ENCODE peak calls at places on chromosomes 7 and 10, in seven cellular contexts. Z is iPS-NIHi11; W is H9; J is iris pigment epithelial cell; F is activated gamma-delta T cell treated with anti-CD3 and anti-CD28 coated beads, Interleukin-2, amount 50 U/mL, for 16 hours; T is GM04504; H is right cardiac atrium. A is an unnamed sample.

GRCh38 chr10:22437620-22438588 is 92.6 kb downstream of the SPAG6 start:
- DNase-seq in W (no peak), J (peak), F (peak), T (no peak), Z (no peak), H (no peak), A (no peak)

GRCh38 chr10:14571866-14572507 is 202.7 kb downstream of the FAM107B start:
- DNase-seq in H (no peak), J (peak), Z (no peak), T (no peak), F (no peak), W (peak), A (no peak)

GRCh38 chr7:93442478-93443224 is 131.9 kb downstream of the CALCR start:
- DNase-seq in J (peak), W (peak), H (no peak), Z (peak), F (peak), T (peak), A (no peak)

GRCh38 chr10:7408494-7409044 is 2.3 kb downstream of the SFMBT2 start:
- DNase-seq in T (no peak), Z (peak), W (peak), H (peak), J (no peak), F (no peak), A (no peak)

GRCh38 chr7:2109936-2110585 is 122.7 kb downstream of the MAD1L1 start:
- DNase-seq in F (no peak), T (peak), H (no peak), W (no peak), J (peak), Z (no peak), A (peak)

GRCh38 chr10:77949167-77949566 is 22.6 kb upstream of the DLG5 start:
- DNase-seq in H (no peak), Z (peak), W (peak), T (no peak), J (peak), F (no peak), A (no peak)

GRCh38 chr7:43763183-43763582 is 4.7 kb downstream of the BLVRA start:
- DNase-seq in F (no peak), Z (peak), W (peak), T (no peak), J (no peak), H (no peak), A (no peak)

GRCh38 chr7:23467731-23468720 is 2.3 kb downstream of the IGF2BP3 start:
- DNase-seq in H (no peak), T (no peak), W (peak), F (no peak), J (peak), Z (no peak), A (no peak)

GRCh38 chr7:125383324-125383723 is 453.7 kb upstream of the POT1 start:
- DNase-seq in W (no peak), Z (peak), H (no peak), F (no peak), J (no peak), T (no peak), A (no peak)

GRCh38 chr7:73865738-73866445 is 4.9 kb downstream of the TMEM270 start:
- DNase-seq in W (peak), J (peak), H (peak), Z (peak), T (peak), F (no peak), A (no peak)

GRCh38 chr7:17090751-17091150 is 207.7 kb upstream of the AHR start:
- DNase-seq in W (no peak), T (peak), H (no peak), F (no peak), J (peak), Z (no peak), A (peak)

GRCh38 chr7:100626530-100627237 is 14.3 kb downstream of the MOSPD3 start:
- DNase-seq in Z (peak), T (no peak), H (peak), W (peak), J (peak), F (peak), A (peak)

GRCh38 chr10:71948496-71949067 is 15.6 kb upstream of the CHST3 start:
- DNase-seq in F (no peak), J (no peak), H (no peak), Z (no peak), W (no peak), T (no peak), A (no peak)

GRCh38 chr7:17099083-17099973 is 199.1 kb upstream of the AHR start:
- DNase-seq in Z (no peak), H (no peak), F (no peak), J (peak), W (no peak), T (no peak), A (no peak)

GRCh38 chr10:70578371-70578947 is 24.1 kb downstream of the PRF1 start:
- DNase-seq in J (peak), Z (no peak), W (no peak), T (no peak), F (peak), H (no peak), A (no peak)

GRCh38 chr10:111076682-111077661 is at the start of gene ADRA2A:
- DNase-seq in Z (peak), T (peak), J (peak), F (no peak), W (peak), H (peak), A (peak)

GRCh38 chr7:22433710-22434460 is 66.1 kb downstream of the STEAP1B start:
- DNase-seq in Z (peak), T (no peak), J (peak), F (no peak), W (peak), H (peak), A (no peak)

GRCh38 chr7:121366852-121367431 is 29.2 kb downstream of the FAM3C start:
- DNase-seq in F (no peak), Z (peak), J (peak), H (no peak), T (no peak), W (no peak), A (no peak)

GRCh38 chr7:7946486-7946885 is 22.1 kb upstream of the GLCCI1 start:
- DNase-seq in J (no peak), F (no peak), Z (no peak), H (no peak), W (no peak), T (no peak), A (no peak)

GRCh38 chr7:98278408-98278807 is 3.1 kb upstream of the BRI3 start:
- DNase-seq in W (no peak), F (no peak), H (no peak), T (no peak), Z (no peak), J (no peak), A (no peak)

GRCh38 chr7:117068511-117069155 is 115.3 kb downstream of the ST7 start:
- DNase-seq in F (no peak), J (no peak), T (no peak), H (no peak), W (no peak), Z (no peak), A (no peak)

GRCh38 chr7:46972205-46972604 is 609.7 kb downstream of the TNS3 start:
- DNase-seq in T (peak), Z (no peak), W (no peak), H (no peak), J (peak), F (no peak), A (peak)